ENCODE peak calls at places on chromosomes 3 and 15, in five cellular contexts. S is epithelial cell of esophagus; T is activated naive CD4-positive, alpha-beta T cell treated with anti-CD3 and anti-CD28 coated beads, Interleukin-2, amount 10 ng/mL, durations not matched to agents 7 days and 5 days; M is EL; B is activated naive CD8-positive, alpha-beta T cell treated with anti-CD3 and anti-CD28 coated beads for 36 hours. U is an unnamed sample.

GRCh38 chr15:41849861-41850260 is 11.2 kb downstream of the PLA2G4B start:
- DNase-seq in S (peak), T (no peak), M (no peak), B (no peak), U (no peak)

GRCh38 chr3:117282506-117282905 is 572.9 kb downstream of the TUSC7 start:
- DNase-seq in S (no peak), T (no peak), M (no peak), B (no peak), U (no peak)

GRCh38 chr3:4721511-4721911 is 228.4 kb downstream of the ITPR1 start:
- DNase-seq in S (no peak), T (no peak), M (peak), B (no peak), U (no peak)

GRCh38 chr15:56987286-56987685 is 68.8 kb downstream of the TCF12 start:
- DNase-seq in S (no peak), T (no peak), M (no peak), B (no peak), U (no peak)

GRCh38 chr3:114973576-114973975 is 173.5 kb downstream of the ZBTB20 start:
- DNase-seq in S (no peak), T (no peak), M (no peak), B (no peak), U (no peak)

GRCh38 chr3:131107637-131108433 is 81.2 kb downstream of the NEK11 start:
- DNase-seq in S (peak), T (no peak), M (peak), B (no peak), U (no peak)

GRCh38 chr15:42392309-42393024 is 33.2 kb downstream of the CAPN3 start:
- DNase-seq in S (no peak), T (no peak), M (no peak), B (no peak), U (peak)

GRCh38 chr3:58084788-58085543 is 76.7 kb downstream of the FLNB start:
- DNase-seq in S (no peak), T (no peak), M (no peak), B (no peak), U (no peak)

GRCh38 chr3:160473233-160473632 is 23.6 kb upstream of the TRIM59 start:
- DNase-seq in S (no peak), T (no peak), M (peak), B (no peak), U (no peak)

GRCh38 chr15:28004143-28005003 is 94.7 kb downstream of the OCA2 start:
- DNase-seq in S (no peak), T (no peak), M (no peak), B (no peak), U (no peak)

GRCh38 chr15:78455749-78456148 is 17.7 kb downstream of the IREB2 start:
- DNase-seq in S (no peak), T (no peak), M (peak), B (no peak), U (no peak)

GRCh38 chr15:30990451-30991300 is 752 bp downstream of the MTMR10 start:
- DNase-seq in S (peak), T (no peak), M (peak), B (no peak), U (no peak)

GRCh38 chr3:108305484-108306172 is 9.3 kb downstream of the HHLA2 start:
- DNase-seq in S (peak), T (no peak), M (peak), B (no peak), U (no peak)